ENCODE peak calls at places on chromosomes 3 and 15, in seven cellular contexts. One of them, this sample, is unnamed.

GRCh38 chr3:135125171-135125801 is 330.2 kb downstream of the EPHB1 start:
- DNase-seq in GM10248: peak
- DNase-seq in spleen: no peak
- DNase-seq in WERI-Rb-1: no peak
- DNase-seq in ovary: no peak
- DNase-seq in psoas muscle: no peak
- DNase-seq in CD4-positive, alpha-beta T cell: no peak
- DNase-seq in this sample: peak

GRCh38 chr3:107431298-107432012 is 54.2 kb downstream of the CCDC54 start:
- DNase-seq in GM10248: peak
- DNase-seq in spleen: peak
- DNase-seq in WERI-Rb-1: peak
- DNase-seq in ovary: peak
- DNase-seq in psoas muscle: peak
- DNase-seq in CD4-positive, alpha-beta T cell: peak
- DNase-seq in this sample: peak

GRCh38 chr3:181633556-181633955 is 78.2 kb upstream of the SOX2 start:
- DNase-seq in GM10248: no peak
- DNase-seq in spleen: no peak
- DNase-seq in WERI-Rb-1: no peak
- DNase-seq in ovary: no peak
- DNase-seq in psoas muscle: no peak
- DNase-seq in CD4-positive, alpha-beta T cell: no peak
- DNase-seq in this sample: no peak

GRCh38 chr3:9452417-9452816 is 55.0 kb downstream of the SETD5 start:
- DNase-seq in GM10248: no peak
- DNase-seq in spleen: no peak
- DNase-seq in WERI-Rb-1: no peak
- DNase-seq in ovary: no peak
- DNase-seq in psoas muscle: no peak
- DNase-seq in CD4-positive, alpha-beta T cell: no peak
- DNase-seq in this sample: no peak

GRCh38 chr3:57382933-57383332 is 90.4 kb upstream of the ASB14 start:
- DNase-seq in GM10248: no peak
- DNase-seq in spleen: no peak
- DNase-seq in WERI-Rb-1: no peak
- DNase-seq in ovary: no peak
- DNase-seq in psoas muscle: no peak
- DNase-seq in CD4-positive, alpha-beta T cell: no peak
- DNase-seq in this sample: no peak

GRCh38 chr3:142489572-142490323 is 41.9 kb upstream of the XRN1 start:
- DNase-seq in GM10248: no peak
- DNase-seq in spleen: no peak
- DNase-seq in WERI-Rb-1: no peak
- DNase-seq in ovary: no peak
- DNase-seq in psoas muscle: no peak
- DNase-seq in CD4-positive, alpha-beta T cell: no peak
- DNase-seq in this sample: no peak

GRCh38 chr3:154970796-154971195 is 109.3 kb upstream of the MME start:
- DNase-seq in GM10248: no peak
- DNase-seq in spleen: no peak
- DNase-seq in WERI-Rb-1: no peak
- DNase-seq in ovary: no peak
- DNase-seq in psoas muscle: no peak
- DNase-seq in CD4-positive, alpha-beta T cell: no peak
- DNase-seq in this sample: no peak

GRCh38 chr15:30059771-30060170 is 23.0 kb upstream of the GOLGA8J start:
- DNase-seq in GM10248: no peak
- DNase-seq in spleen: no peak
- DNase-seq in WERI-Rb-1: no peak
- DNase-seq in ovary: no peak
- DNase-seq in psoas muscle: no peak
- DNase-seq in CD4-positive, alpha-beta T cell: no peak
- DNase-seq in this sample: no peak

GRCh38 chr15:74523982-74524381 is 17.0 kb upstream of the ARID3B start:
- DNase-seq in GM10248: no peak
- DNase-seq in spleen: no peak
- DNase-seq in WERI-Rb-1: no peak
- DNase-seq in ovary: no peak
- DNase-seq in psoas muscle: no peak
- DNase-seq in CD4-positive, alpha-beta T cell: no peak
- DNase-seq in this sample: no peak

GRCh38 chr15:79124388-79124787 is 33.8 kb upstream of the RASGRF1 start:
- DNase-seq in GM10248: no peak
- DNase-seq in spleen: no peak
- DNase-seq in WERI-Rb-1: no peak
- DNase-seq in ovary: no peak
- DNase-seq in psoas muscle: no peak
- DNase-seq in CD4-positive, alpha-beta T cell: no peak
- DNase-seq in this sample: no peak

GRCh38 chr3:182330647-182331046 is 462.7 kb upstream of the ATP11B start:
- DNase-seq in GM10248: no peak
- DNase-seq in spleen: no peak
- DNase-seq in WERI-Rb-1: no peak
- DNase-seq in ovary: no peak
- DNase-seq in psoas muscle: no peak
- DNase-seq in CD4-positive, alpha-beta T cell: no peak
- DNase-seq in this sample: no peak

GRCh38 chr3:108243243-108243642 is 21.0 kb upstream of the IFT57 start:
- DNase-seq in GM10248: no peak
- DNase-seq in spleen: no peak
- DNase-seq in WERI-Rb-1: no peak
- DNase-seq in ovary: no peak
- DNase-seq in psoas muscle: no peak
- DNase-seq in CD4-positive, alpha-beta T cell: no peak
- DNase-seq in this sample: no peak

GRCh38 chr3:9397331-9397910 is at the start of gene SETD5:
- DNase-seq in GM10248: peak
- DNase-seq in spleen: peak
- DNase-seq in WERI-Rb-1: peak
- DNase-seq in ovary: peak
- DNase-seq in psoas muscle: peak
- DNase-seq in CD4-positive, alpha-beta T cell: peak
- DNase-seq in this sample: peak

GRCh38 chr15:25846377-25846776 is 16.8 kb downstream of the ATP10A start:
- DNase-seq in GM10248: no peak
- DNase-seq in spleen: no peak
- DNase-seq in WERI-Rb-1: no peak
- DNase-seq in ovary: no peak
- DNase-seq in psoas muscle: no peak
- DNase-seq in CD4-positive, alpha-beta T cell: peak
- DNase-seq in this sample: peak

GRCh38 chr15:43187544-43188155 is 2.4 kb downstream of the CCNDBP1 start:
- DNase-seq in GM10248: no peak
- DNase-seq in spleen: no peak
- DNase-seq in WERI-Rb-1: no peak
- DNase-seq in ovary: no peak
- DNase-seq in psoas muscle: no peak
- DNase-seq in CD4-positive, alpha-beta T cell: no peak
- DNase-seq in this sample: no peak

GRCh38 chr15:65857718-65858402 is 11.4 kb upstream of the RAB11A start:
- DNase-seq in GM10248: peak
- DNase-seq in spleen: no peak
- DNase-seq in WERI-Rb-1: no peak
- DNase-seq in ovary: no peak
- DNase-seq in psoas muscle: no peak
- DNase-seq in CD4-positive, alpha-beta T cell: no peak
- DNase-seq in this sample: no peak

GRCh38 chr15:65856821-65857455 is 12.4 kb upstream of the RAB11A start:
- DNase-seq in GM10248: peak
- DNase-seq in spleen: peak
- DNase-seq in WERI-Rb-1: peak
- DNase-seq in ovary: peak
- DNase-seq in psoas muscle: peak
- DNase-seq in CD4-positive, alpha-beta T cell: peak
- DNase-seq in this sample: peak

GRCh38 chr15:65867244-65867643 is 2.0 kb upstream of the RAB11A start:
- DNase-seq in GM10248: no peak
- DNase-seq in spleen: no peak
- DNase-seq in WERI-Rb-1: no peak
- DNase-seq in ovary: no peak
- DNase-seq in psoas muscle: no peak
- DNase-seq in CD4-positive, alpha-beta T cell: no peak
- DNase-seq in this sample: no peak

GRCh38 chr15:65863106-65863505 is 6.2 kb upstream of the RAB11A start:
- DNase-seq in GM10248: no peak
- DNase-seq in spleen: no peak
- DNase-seq in WERI-Rb-1: no peak
- DNase-seq in ovary: no peak
- DNase-seq in psoas muscle: no peak
- DNase-seq in CD4-positive, alpha-beta T cell: no peak
- DNase-seq in this sample: no peak

GRCh38 chr15:65862682-65863081 is 6.6 kb upstream of the RAB11A start:
- DNase-seq in GM10248: peak
- DNase-seq in spleen: no peak
- DNase-seq in WERI-Rb-1: peak
- DNase-seq in ovary: no peak
- DNase-seq in psoas muscle: no peak
- DNase-seq in CD4-positive, alpha-beta T cell: peak
- DNase-seq in this sample: peak
- TF ChIP-seq CTCF in GM10248: peak
- TF ChIP-seq CTCF in spleen: no peak
- TF ChIP-seq CTCF in WERI-Rb-1: peak
- TF ChIP-seq CTCF in ovary: no peak
- TF ChIP-seq CTCF in psoas muscle: peak
- TF ChIP-seq CTCF in CD4-positive, alpha-beta T cell: peak
- TF ChIP-seq CTCF in this sample: peak

GRCh38 chr3:53162672-53163458 is 1.9 kb downstream of the PRKCD start:
- DNase-seq in GM10248: no peak
- DNase-seq in spleen: peak
- DNase-seq in WERI-Rb-1: no peak
- DNase-seq in ovary: no peak
- DNase-seq in psoas muscle: no peak
- DNase-seq in CD4-positive, alpha-beta T cell: peak
- DNase-seq in this sample: peak
- TF ChIP-seq CTCF in GM10248: no peak
- TF ChIP-seq CTCF in spleen: no peak
- TF ChIP-seq CTCF in WERI-Rb-1: no peak
- TF ChIP-seq CTCF in ovary: no peak
- TF ChIP-seq CTCF in psoas muscle: no peak
- TF ChIP-seq CTCF in CD4-positive, alpha-beta T cell: no peak
- TF ChIP-seq CTCF in this sample: no peak

GRCh38 chr3:98793971-98794370 is 30.8 kb downstream of the ST3GAL6 start:
- DNase-seq in GM10248: no peak
- DNase-seq in spleen: no peak
- DNase-seq in WERI-Rb-1: no peak
- DNase-seq in ovary: no peak
- DNase-seq in psoas muscle: no peak
- DNase-seq in CD4-positive, alpha-beta T cell: no peak
- DNase-seq in this sample: no peak

GRCh38 chr3:98798820-98799219 is 35.7 kb downstream of the ST3GAL6 start:
- DNase-seq in GM10248: no peak
- DNase-seq in spleen: no peak
- DNase-seq in WERI-Rb-1: no peak
- DNase-seq in ovary: no peak
- DNase-seq in psoas muscle: no peak
- DNase-seq in CD4-positive, alpha-beta T cell: no peak
- DNase-seq in this sample: no peak

GRCh38 chr3:98799479-98799878 is 36.3 kb downstream of the ST3GAL6 start:
- DNase-seq in GM10248: no peak
- DNase-seq in spleen: no peak
- DNase-seq in WERI-Rb-1: no peak
- DNase-seq in ovary: no peak
- DNase-seq in psoas muscle: no peak
- DNase-seq in CD4-positive, alpha-beta T cell: no peak
- DNase-seq in this sample: no peak

GRCh38 chr3:98797905-98798304 is 34.8 kb downstream of the ST3GAL6 start:
- DNase-seq in GM10248: no peak
- DNase-seq in spleen: no peak
- DNase-seq in WERI-Rb-1: no peak
- DNase-seq in ovary: no peak
- DNase-seq in psoas muscle: no peak
- DNase-seq in CD4-positive, alpha-beta T cell: no peak
- DNase-seq in this sample: no peak

GRCh38 chr3:98796334-98796733 is 33.2 kb downstream of the ST3GAL6 start:
- DNase-seq in GM10248: no peak
- DNase-seq in spleen: no peak
- DNase-seq in WERI-Rb-1: no peak
- DNase-seq in ovary: no peak
- DNase-seq in psoas muscle: no peak
- DNase-seq in CD4-positive, alpha-beta T cell: no peak
- DNase-seq in this sample: no peak
- TF ChIP-seq CTCF in GM10248: no peak
- TF ChIP-seq CTCF in spleen: no peak
- TF ChIP-seq CTCF in WERI-Rb-1: no peak
- TF ChIP-seq CTCF in ovary: no peak
- TF ChIP-seq CTCF in psoas muscle: no peak
- TF ChIP-seq CTCF in CD4-positive, alpha-beta T cell: no peak
- TF ChIP-seq CTCF in this sample: no peak

GRCh38 chr3:152834354-152835310 is at the start of gene P2RY1:
- DNase-seq in GM10248: peak
- DNase-seq in spleen: peak
- DNase-seq in WERI-Rb-1: peak
- DNase-seq in ovary: peak
- DNase-seq in psoas muscle: peak
- DNase-seq in CD4-positive, alpha-beta T cell: no peak
- DNase-seq in this sample: peak
- TF ChIP-seq CTCF in GM10248: no peak
- TF ChIP-seq CTCF in spleen: no peak
- TF ChIP-seq CTCF in WERI-Rb-1: no peak
- TF ChIP-seq CTCF in ovary: peak
- TF ChIP-seq CTCF in psoas muscle: peak
- TF ChIP-seq CTCF in CD4-positive, alpha-beta T cell: no peak
- TF ChIP-seq CTCF in this sample: no peak

DNA sequence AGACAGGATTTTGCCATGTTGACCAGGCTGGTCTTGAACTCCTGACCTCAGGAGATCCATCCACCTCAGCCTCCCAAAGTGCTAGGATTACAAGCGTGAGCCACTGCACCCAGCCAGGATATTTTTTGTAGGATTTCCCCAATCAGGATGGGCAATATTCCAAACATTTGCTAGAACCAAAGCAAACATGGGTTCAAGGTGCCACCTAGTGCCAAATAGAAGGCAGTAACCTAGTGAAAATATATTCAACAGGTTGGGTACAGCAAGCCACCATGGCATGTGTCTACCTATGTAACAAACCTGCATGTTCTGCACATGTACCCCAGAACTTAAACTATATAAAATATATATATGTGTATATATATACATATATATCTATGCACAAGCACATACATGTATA is 185.9 kb upstream of the CADM2 start:
- DNase-seq in GM10248: no peak
- DNase-seq in spleen: no peak
- DNase-seq in WERI-Rb-1: no peak
- DNase-seq in ovary: no peak
- DNase-seq in psoas muscle: no peak
- DNase-seq in CD4-positive, alpha-beta T cell: no peak
- DNase-seq in this sample: no peak
- TF ChIP-seq CTCF in GM10248: no peak
- TF ChIP-seq CTCF in spleen: no peak
- TF ChIP-seq CTCF in WERI-Rb-1: peak
- TF ChIP-seq CTCF in ovary: no peak
- TF ChIP-seq CTCF in psoas muscle: no peak
- TF ChIP-seq CTCF in CD4-positive, alpha-beta T cell: no peak
- TF ChIP-seq CTCF in this sample: no peak

This sample was measured in activated CD8-positive, alpha-beta T cell treated with anti-CD3 and anti-CD28 coated beads for 36 hours.